ENCODE peak calls at places on chromosomes 3 and 15, in nine cellular contexts. Y is pons; U is astrocyte of the spinal cord; K is neuronal stem cell; H is fibroblast of the conjunctiva; O is endothelial cell; C is stimulated activated CD4-positive, alpha-beta T cell treated with anti-CD3 and anti-CD28 coated beads, Interleukin-1b, Interleukin-23, amount 100 ng/mL, for 24 hours; A is stimulated activated effector memory CD8-positive, alpha-beta T cell treated with anti-CD3 and anti-CD28 coated beads, Interleukin-12 subunit alpha, Interleukin-12 subunit beta, amount 100 ng/mL, for 72 hours; M is psoas muscle. J is an unnamed sample.

GRCh38 chr3:157582634-157582968 is 79.4 kb upstream of the VEPH1 start:
- DNase-seq in Y (no peak), U (no peak), K (no peak), H (no peak), O (no peak), C (no peak), A (no peak), M (no peak), J (no peak)

GRCh38 chr15:32802296-32802936 is 84.6 kb downstream of the GREM1 start:
- DNase-seq in Y (no peak), U (peak; percentile 96), K (no peak), H (peak; percentile 26), O (no peak), C (no peak), A (no peak), M (no peak), J (no peak)

GRCh38 chr15:72227192-72227586 is 3.8 kb downstream of the PKM start:
- DNase-seq in Y (peak; percentile 10), U (peak; percentile 86), K (no peak), H (peak; percentile 40), O (no peak), C (no peak), A (peak; percentile 28), M (peak; percentile 72), J (no peak)

GRCh38 chr15:68783226-68784054 is 37.3 kb downstream of the ANP32A start:
- DNase-seq in Y (no peak), U (no peak), K (no peak), H (no peak), O (peak; percentile 49), C (no peak), A (peak; percentile 36), M (no peak), J (no peak)

GRCh38 chr3:37197810-37198371 is 23.5 kb upstream of the LRRFIP2 start:
- DNase-seq in Y (no peak), U (peak; percentile 68), K (no peak), H (no peak), O (no peak), C (no peak), A (no peak), M (no peak), J (no peak)

GRCh38 chr3:46423588-46423987 is 16.5 kb downstream of the CCRL2 start:
- DNase-seq in Y (no peak), U (no peak), K (no peak), H (no peak), O (no peak), C (no peak), A (no peak), M (no peak), J (no peak)

GRCh38 chr3:105523496-105523895 is 156.8 kb downstream of the ALCAM start:
- DNase-seq in Y (no peak), U (no peak), K (no peak), H (no peak), O (no peak), C (no peak), A (no peak), M (no peak), J (no peak)

GRCh38 chr15:40739042-40739441 is 16.0 kb downstream of the RMDN3 start:
- DNase-seq in Y (no peak), U (no peak), K (no peak), H (no peak), O (no peak), C (no peak), A (no peak), M (no peak), J (no peak)

GRCh38 chr3:179454887-179455286 is 3.6 kb upstream of the GNB4 start:
- DNase-seq in Y (no peak), U (peak; percentile 32), K (no peak), H (no peak), O (no peak), C (no peak), A (no peak), M (no peak), J (no peak)

GRCh38 chr15:60592386-60593339 is 113.7 kb upstream of the ICE2 start:
- DNase-seq in Y (peak; percentile 85), U (peak; percentile 54), K (peak; percentile 74), H (no peak), O (peak; percentile 73), C (peak; percentile 76), A (peak; percentile 73), M (peak; percentile 94), J (peak; percentile 30)

GRCh38 chr15:29942144-29942543 is 119.9 kb upstream of the TJP1 start:
- DNase-seq in Y (peak; percentile 88), U (no peak), K (no peak), H (no peak), O (peak; percentile 30), C (no peak), A (no peak), M (no peak), J (no peak)

GRCh38 chr3:22496641-22497040 is 706.5 kb upstream of the UBE2E2 start:
- DNase-seq in Y (no peak), U (no peak), K (no peak), H (no peak), O (no peak), C (no peak), A (no peak), M (no peak), J (no peak)

GRCh38 chr3:140421884-140422283 is 256.0 kb upstream of the TRIM42 start:
- DNase-seq in Y (no peak), U (no peak), K (no peak), H (no peak), O (no peak), C (no peak), A (no peak), M (no peak), J (no peak)

GRCh38 chr3:55588120-55588765 is 101.1 kb upstream of the WNT5A start:
- DNase-seq in Y (no peak), U (no peak), K (no peak), H (no peak), O (no peak), C (no peak), A (no peak), M (no peak), J (no peak)

GRCh38 chr3:194245975-194246561 is 105.1 kb downstream of the CPN2 start:
- DNase-seq in Y (no peak), U (no peak), K (no peak), H (no peak), O (peak; percentile 16), C (no peak), A (no peak), M (no peak), J (no peak)

GRCh38 chr3:136276049-136276755 is 26.1 kb downstream of the PCCB start:
- DNase-seq in Y (no peak), U (no peak), K (no peak), H (no peak), O (no peak), C (no peak), A (no peak), M (no peak), J (no peak)

GRCh38 chr15:38683382-38684242 is 119.0 kb upstream of the RASGRP1 start:
- DNase-seq in Y (peak; percentile 68), U (peak; percentile 44), K (peak; percentile 32), H (no peak), O (peak; percentile 62), C (peak; percentile 63), A (peak; percentile 61), M (no peak), J (no peak)

GRCh38 chr15:29124581-29125381 is 144.8 kb downstream of the NSMCE3 start:
- DNase-seq in Y (no peak), U (peak; percentile 62), K (no peak), H (no peak), O (no peak), C (no peak), A (no peak), M (peak; percentile 28), J (no peak)

J was measured in NCI-H1930.